ENCODE peak calls at places on chromosome 14, in eight cellular contexts. E is GM12891, L is breast epithelium, G is body of pancreas, Z is sigmoid colon, X is A549, C is testis, M is heart left ventricle. V is an unnamed sample.

GRCh38 chr14:99745307-99745951 is 47.8 kb upstream of the EML1 start:
- DNase-seq in E (no peak), L (no peak), G (no peak), Z (no peak), X (no peak), C (no peak), M (no peak), V (no peak)

GRCh38 chr14:42872775-42873174 is 1266.1 kb downstream of the LRFN5 start:
- DNase-seq in E (no peak), L (no peak), G (no peak), Z (no peak), X (no peak), C (no peak), M (no peak), V (no peak)

GRCh38 chr14:21476526-21476924 is 234 bp downstream of the RAB2B start:
- DNase-seq in E (peak), L (peak), G (peak), Z (peak), X (peak), C (no peak), M (peak), V (peak)

GRCh38 chr14:31206536-31207286 is 882 bp downstream of the HECTD1 start:
- DNase-seq in E (peak), L (no peak), G (peak), Z (peak), X (no peak), C (peak), M (peak), V (peak)

GRCh38 chr14:32635103-32635719 is 303.5 kb upstream of the NPAS3 start:
- DNase-seq in E (no peak), L (no peak), G (no peak), Z (no peak), X (no peak), C (no peak), M (no peak), V (no peak)

GRCh38 chr14:76261371-76261811 is 109.7 kb downstream of the GPATCH2L start:
- DNase-seq in E (no peak), L (no peak), G (no peak), Z (no peak), X (no peak), C (no peak), M (no peak), V (no peak)

GRCh38 chr14:44170099-44170498 is 337.0 kb downstream of the FSCB start:
- DNase-seq in E (no peak), L (no peak), G (no peak), Z (no peak), X (no peak), C (no peak), M (no peak), V (no peak)

GRCh38 chr14:76352639-76353281 is 23.2 kb upstream of the ESRRB start:
- DNase-seq in E (peak), L (no peak), G (peak), Z (no peak), X (peak), C (peak), M (peak), V (peak)

GRCh38 chr14:32078794-32079663 is 1.9 kb downstream of the ARHGAP5 start:
- DNase-seq in E (no peak), L (no peak), G (no peak), Z (no peak), X (no peak), C (no peak), M (no peak), V (peak)

GRCh38 chr14:105474478-105475268 is at the start of gene CRIP2:
- DNase-seq in E (peak), L (no peak), G (no peak), Z (no peak), X (peak), C (no peak), M (peak), V (peak)

GRCh38 chr14:62062645-62063044 is 300.4 kb downstream of the SNAPC1 start:
- DNase-seq in E (no peak), L (no peak), G (no peak), Z (no peak), X (no peak), C (no peak), M (no peak), V (no peak)

GRCh38 chr14:100810861-100811461 is 15.0 kb upstream of the MEG3 start:
- DNase-seq in E (no peak), L (no peak), G (no peak), Z (no peak), X (no peak), C (no peak), M (no peak), V (no peak)

GRCh38 chr14:64303471-64303917 is 9.3 kb upstream of the ESR2 start:
- DNase-seq in E (peak), L (no peak), G (no peak), Z (no peak), X (peak), C (no peak), M (no peak), V (peak)

GRCh38 chr14:64645220-64645891 is 58.9 kb upstream of the PLEKHG3 start:
- DNase-seq in E (no peak), L (no peak), G (peak), Z (peak), X (no peak), C (no peak), M (no peak), V (no peak)

GRCh38 chr14:104093366-104094055 is 8.0 kb downstream of the ASPG start:
- DNase-seq in E (no peak), L (no peak), G (no peak), Z (no peak), X (no peak), C (no peak), M (peak), V (no peak)

GRCh38 chr14:54197369-54197768 is 199.4 kb upstream of the CDKN3 start:
- DNase-seq in E (no peak), L (no peak), G (no peak), Z (no peak), X (no peak), C (no peak), M (no peak), V (no peak)

GRCh38 chr14:83874662-83875061 is 1655.3 kb upstream of the FLRT2 start:
- DNase-seq in E (no peak), L (no peak), G (no peak), Z (no peak), X (no peak), C (no peak), M (no peak), V (no peak)

GRCh38 chr14:104651876-104652260 is 37.5 kb upstream of the INF2 start:
- DNase-seq in E (no peak), L (no peak), G (no peak), Z (no peak), X (no peak), C (no peak), M (no peak), V (no peak)

GRCh38 chr14:75769047-75769685 is 108.1 kb downstream of the TTLL5 start:
- DNase-seq in E (no peak), L (no peak), G (no peak), Z (no peak), X (no peak), C (no peak), M (no peak), V (no peak)

GRCh38 chr14:73851567-73852382 is at the start of gene PTGR2:
- DNase-seq in E (peak), L (peak), G (peak), Z (peak), X (peak), C (peak), M (peak), V (peak)
- TF ChIP-seq POLR2A in E (peak), L (peak), G (peak), Z (peak), X (peak), C (peak), M (peak), V (peak)

GRCh38 chr14:26595922-26596721 is 1.7 kb downstream of the NOVA1 start:
- DNase-seq in E (no peak), L (no peak), G (no peak), Z (no peak), X (no peak), C (no peak), M (no peak), V (no peak)

GRCh38 chr14:26596722-26597030 is 1.2 kb downstream of the NOVA1 start:
- DNase-seq in E (no peak), L (peak), G (no peak), Z (peak), X (no peak), C (peak), M (peak), V (no peak)

GRCh38 chr14:26598672-26599131 is 869 bp upstream of the NOVA1 start:
- DNase-seq in E (no peak), L (no peak), G (peak), Z (peak), X (no peak), C (peak), M (no peak), V (no peak)

GRCh38 chr14:26598081-26598671 is 343 bp upstream of the NOVA1 start:
- DNase-seq in E (peak), L (peak), G (peak), Z (peak), X (peak), C (peak), M (peak), V (peak)

GRCh38 chr14:26597136-26598080 is at the start of gene NOVA1:
- DNase-seq in E (peak), L (peak), G (peak), Z (peak), X (peak), C (peak), M (peak), V (no peak)
- TF ChIP-seq POLR2A in E (no peak), L (no peak), G (no peak), Z (no peak), X (no peak), C (no peak), M (peak), V (no peak)

DNA sequence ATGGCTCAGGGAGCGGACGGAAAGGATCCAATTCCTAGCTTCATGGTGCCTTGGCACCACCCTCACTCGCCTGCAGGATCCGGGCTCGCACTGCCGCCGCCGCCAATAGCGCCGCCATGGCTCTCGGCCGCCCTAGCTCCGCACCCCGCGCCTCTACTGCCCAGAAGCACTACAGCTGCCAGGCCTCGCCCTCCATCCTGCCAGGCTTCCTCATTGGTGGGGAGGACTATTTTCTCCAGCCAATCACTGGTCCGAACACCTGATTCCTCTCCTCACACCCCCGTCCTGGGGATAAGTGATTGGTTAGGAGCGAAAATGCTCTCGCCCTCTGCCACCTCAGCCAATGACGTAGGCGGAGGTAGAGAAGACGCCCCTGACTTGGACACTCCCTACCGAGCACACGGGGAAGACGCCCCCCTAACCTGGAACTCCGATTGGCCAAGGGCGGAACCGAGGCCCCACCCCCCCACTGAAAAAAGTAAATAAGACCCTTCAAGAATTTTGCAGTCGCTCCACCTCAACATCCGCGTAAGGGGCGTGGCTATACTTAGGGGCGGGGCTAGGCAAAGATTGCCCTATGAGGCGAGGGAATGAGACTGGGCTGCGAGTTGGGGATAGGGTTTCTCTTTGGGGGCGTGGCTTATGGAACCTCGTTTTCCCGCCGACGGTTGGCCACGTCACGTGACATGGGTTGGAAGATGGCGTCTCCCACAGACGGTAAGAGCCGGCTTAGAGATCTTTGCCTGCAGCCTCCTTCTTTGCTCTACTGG is at the start of the genes ALDH6A1 and LIN52:
- DNase-seq in E (peak), L (peak), G (peak), Z (peak), X (peak), C (peak), M (peak), V (peak)
- TF ChIP-seq POLR2A in E (peak), L (peak), G (peak), Z (peak), X (peak), C (peak), M (peak), V (peak)

GRCh38 chr14:68684466-68685418 is 108.1 kb downstream of the ZFP36L1 start:
- DNase-seq in E (no peak), L (no peak), G (no peak), Z (peak), X (no peak), C (no peak), M (no peak), V (no peak)

GRCh38 chr14:68686724-68687123 is 106.1 kb downstream of the ZFP36L1 start:
- DNase-seq in E (no peak), L (no peak), G (no peak), Z (peak), X (no peak), C (no peak), M (no peak), V (no peak)

GRCh38 chr14:68687746-68688145 is 105.1 kb downstream of the ZFP36L1 start:
- DNase-seq in E (no peak), L (no peak), G (no peak), Z (peak), X (peak), C (no peak), M (no peak), V (no peak)

GRCh38 chr14:68686212-68686478 is 106.7 kb downstream of the ZFP36L1 start:
- DNase-seq in E (no peak), L (no peak), G (no peak), Z (no peak), X (no peak), C (no peak), M (no peak), V (no peak)

GRCh38 chr14:68685419-68686211 is 107.3 kb downstream of the ZFP36L1 start:
- DNase-seq in E (peak), L (no peak), G (peak), Z (peak), X (no peak), C (no peak), M (no peak), V (no peak)
- TF ChIP-seq POLR2A in E (no peak), L (no peak), G (no peak), Z (no peak), X (no peak), C (no peak), M (no peak), V (no peak)

DNA sequence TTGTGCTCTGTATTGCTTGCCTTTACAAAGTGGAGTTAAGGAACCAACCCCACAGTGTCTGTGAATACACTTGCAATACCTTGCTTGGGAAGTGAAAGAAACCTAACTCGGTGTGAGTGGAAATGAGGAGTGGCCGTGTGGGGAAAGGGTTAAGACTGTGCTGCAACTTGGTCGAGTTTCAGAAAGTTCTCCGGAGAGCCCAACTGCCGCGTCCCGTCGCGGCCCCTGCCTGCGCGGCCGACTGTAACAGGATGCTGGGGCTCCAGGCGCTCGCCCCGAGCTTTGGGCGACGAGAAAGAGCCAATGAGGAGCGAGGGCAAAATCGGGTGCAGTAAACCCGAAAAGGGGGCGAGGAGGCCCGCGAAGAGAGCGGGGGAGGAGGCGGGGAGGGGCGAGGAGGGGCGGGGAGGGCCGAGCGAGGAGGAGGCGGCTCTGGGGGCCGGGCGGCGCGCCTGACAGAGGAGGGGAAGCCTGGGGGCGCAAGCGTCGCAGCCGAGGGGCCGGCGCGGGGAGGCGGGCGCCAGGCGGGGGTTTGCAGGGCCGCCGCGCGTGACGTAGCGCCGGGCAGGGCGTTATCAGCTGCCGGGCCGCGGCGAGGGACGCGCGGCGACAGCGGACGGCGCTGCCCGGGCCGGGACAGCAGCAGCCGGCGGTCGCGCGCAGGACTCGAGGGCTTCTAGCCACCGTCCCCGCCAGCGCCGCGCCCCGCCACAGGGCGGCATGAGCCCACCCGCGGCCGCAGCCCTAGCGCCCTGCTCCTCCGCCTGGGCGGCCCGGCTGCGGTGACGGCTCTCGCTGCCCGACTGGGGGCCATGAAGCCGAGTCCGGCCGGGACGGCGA is at the start of gene DACT1:
- DNase-seq in E (peak), L (no peak), G (peak), Z (peak), X (peak), C (peak), M (peak), V (peak)
- TF ChIP-seq POLR2A in E (no peak), L (no peak), G (no peak), Z (no peak), X (no peak), C (no peak), M (no peak), V (no peak)

GRCh38 chr14:80521456-80521855 is 310.2 kb upstream of the DIO2 start:
- DNase-seq in E (no peak), L (no peak), G (no peak), Z (no peak), X (no peak), C (no peak), M (no peak), V (no peak)
- TF ChIP-seq POLR2A in E (no peak), L (no peak), G (no peak), Z (no peak), X (no peak), C (no peak), M (no peak), V (no peak)

GRCh38 chr14:91375748-91376452 is 41.7 kb downstream of the CCDC88C start:
- DNase-seq in E (no peak), L (no peak), G (no peak), Z (no peak), X (no peak), C (no peak), M (no peak), V (no peak)

GRCh38 chr14:91378945-91379932 is 38.4 kb downstream of the CCDC88C start:
- DNase-seq in E (no peak), L (no peak), G (peak), Z (no peak), X (no peak), C (no peak), M (no peak), V (no peak)

GRCh38 chr14:91376547-91377477 is 40.8 kb downstream of the CCDC88C start:
- DNase-seq in E (no peak), L (no peak), G (no peak), Z (no peak), X (no peak), C (no peak), M (no peak), V (no peak)

GRCh38 chr14:91380116-91380515 is 37.5 kb downstream of the CCDC88C start:
- DNase-seq in E (no peak), L (no peak), G (no peak), Z (no peak), X (no peak), C (no peak), M (no peak), V (no peak)

DNA sequence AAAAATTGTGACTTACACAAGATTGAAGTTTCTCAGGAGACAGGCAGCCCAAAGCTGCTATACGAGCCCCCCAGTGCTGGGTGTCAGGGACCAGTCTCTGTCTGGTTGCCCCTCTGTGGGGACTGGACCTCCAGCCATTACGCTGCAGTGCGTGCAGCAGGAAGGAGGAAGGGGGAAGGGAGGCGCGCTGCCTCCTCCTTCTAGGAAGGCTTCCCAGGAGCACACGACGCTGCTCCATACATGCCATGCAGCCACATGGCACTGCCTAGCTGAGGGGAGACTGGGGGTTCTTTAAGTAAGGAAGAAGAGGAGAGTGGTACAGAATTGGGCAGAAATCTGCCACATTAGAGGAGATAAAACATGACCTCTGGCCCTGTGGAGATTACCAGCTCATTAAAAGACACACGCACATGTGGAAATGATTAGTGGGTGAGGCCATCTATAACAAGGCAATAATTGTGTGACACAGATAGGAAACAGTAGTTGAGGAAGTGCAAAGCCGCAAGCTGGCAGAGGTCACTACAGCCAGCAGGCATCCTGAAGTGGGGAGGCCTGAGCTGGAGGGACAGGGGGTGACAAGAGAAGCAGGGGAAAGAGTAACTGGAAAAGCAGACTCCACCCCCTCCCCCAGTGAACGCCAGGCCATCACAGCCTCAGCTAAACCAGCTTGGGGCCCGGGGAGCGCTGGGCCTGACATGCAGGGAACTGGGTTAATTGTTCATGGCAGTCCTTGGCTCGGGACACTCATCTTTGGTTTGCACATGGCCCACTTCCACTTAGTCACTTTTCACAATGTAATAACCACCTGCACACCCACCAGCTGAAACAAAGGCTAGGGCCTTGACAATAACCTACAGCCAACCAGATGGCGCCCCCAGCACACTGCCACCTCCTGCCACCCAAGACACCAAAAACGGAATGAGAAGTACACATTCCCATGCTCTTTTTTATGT is 39.6 kb downstream of the CCDC88C start:
- DNase-seq in E (no peak), L (no peak), G (no peak), Z (no peak), X (no peak), C (no peak), M (no peak), V (no peak)
- TF ChIP-seq POLR2A in E (no peak), L (no peak), G (no peak), Z (no peak), X (no peak), C (no peak), M (no peak), V (no peak)